ENCODE peak calls at places on chromosomes 11 and 22, in seven cellular contexts. O, L, R, B, G, Z and A are unnamed samples.

GRCh38 chr11:2995893-2996554 is 3.9 kb upstream of the NAP1L4 start:
- DNase-seq in O (no peak), L (no peak), R (no peak), B (no peak), G (no peak), Z (no peak), A (no peak)

GRCh38 chr11:73275381-73275750 is 3.2 kb downstream of the P2RY6 start:
- DNase-seq in O (no peak), L (no peak), R (no peak), B (no peak), G (no peak), Z (no peak), A (no peak)

GRCh38 chr22:42399315-42400271 is 32.6 kb downstream of the NFAM1 start:
- DNase-seq in O (no peak), L (no peak), R (no peak), B (no peak), G (no peak), Z (peak; percentile 78), A (no peak)

GRCh38 chr11:7490535-7490934 is 5.2 kb downstream of the OLFML1 start:
- DNase-seq in O (no peak), L (no peak), R (no peak), B (no peak), G (no peak), Z (no peak), A (no peak)

GRCh38 chr22:22480940-22481339 is 27.6 kb downstream of the ZNF280B start:
- DNase-seq in O (no peak), L (no peak), R (no peak), B (no peak), G (peak; percentile 65), Z (no peak), A (no peak)

GRCh38 chr11:99693941-99694492 is 673.3 kb downstream of the CNTN5 start:
- DNase-seq in O (no peak), L (no peak), R (peak; percentile 94), B (no peak), G (peak; percentile 3), Z (no peak), A (no peak)

GRCh38 chr22:19620742-19621371 is 93.4 kb upstream of the SEPTIN5 start:
- DNase-seq in O (no peak), L (no peak), R (no peak), B (no peak), G (no peak), Z (no peak), A (peak; percentile 88)

GRCh38 chr11:68036717-68037239 is 2.0 kb upstream of the TCIRG1 start:
- DNase-seq in O (no peak), L (no peak), R (no peak), B (no peak), G (no peak), Z (no peak), A (no peak)

GRCh38 chr22:40240671-40241070 is 62.9 kb downstream of the TNRC6B start:
- DNase-seq in O (no peak), L (no peak), R (no peak), B (no peak), G (no peak), Z (no peak), A (no peak)

GRCh38 chr11:35621620-35622019 is 3.4 kb downstream of the FJX1 start:
- DNase-seq in O (no peak), L (no peak), R (no peak), B (no peak), G (no peak), Z (no peak), A (no peak)

GRCh38 chr11:13947379-13947778 is 15.1 kb upstream of the SPON1 start:
- DNase-seq in O (no peak), L (no peak), R (no peak), B (no peak), G (no peak), Z (no peak), A (no peak)

GRCh38 chr11:2271077-2271326 is 614 bp upstream of the ASCL2 start:
- DNase-seq in O (no peak), L (no peak), R (no peak), B (no peak), G (no peak), Z (no peak), A (no peak)

GRCh38 chr11:71228961-71229360 is 23.4 kb downstream of the SHANK2 start:
- DNase-seq in O (no peak), L (no peak), R (no peak), B (no peak), G (no peak), Z (no peak), A (no peak)

GRCh38 chr22:31926969-31927368 is 17.4 kb upstream of the YWHAH start:
- DNase-seq in O (no peak), L (no peak), R (no peak), B (no peak), G (no peak), Z (no peak), A (no peak)

GRCh38 chr11:15159085-15159484 is 44.4 kb downstream of the INSC start:
- DNase-seq in O (no peak), L (no peak), R (peak; percentile 49), B (peak; percentile 28), G (no peak), Z (peak; percentile 2), A (no peak)

GRCh38 chr22:29750559-29750958 is 16.2 kb downstream of the ZMAT5 start:
- DNase-seq in O (no peak), L (no peak), R (no peak), B (no peak), G (no peak), Z (no peak), A (no peak)

GRCh38 chr11:12063251-12063650 is 47.1 kb upstream of the MICAL2 start:
- DNase-seq in O (no peak), L (no peak), R (no peak), B (no peak), G (no peak), Z (no peak), A (no peak)

GRCh38 chr22:20009582-20010306 is 6.9 kb downstream of the ARVCF start:
- DNase-seq in O (no peak), L (no peak), R (no peak), B (no peak), G (no peak), Z (peak; percentile 77), A (no peak)

GRCh38 chr11:69645801-69646492 is 5.0 kb downstream of the CCND1 start:
- DNase-seq in O (no peak), L (no peak), R (no peak), B (no peak), G (no peak), Z (no peak), A (no peak)

GRCh38 chr11:129374993-129375721 is 491 bp upstream of the BARX2 start:
- DNase-seq in O (no peak), L (no peak), R (no peak), B (no peak), G (no peak), Z (no peak), A (peak; percentile 9)

GRCh38 chr11:86891020-86891419 is 64.2 kb downstream of the FZD4 start:
- DNase-seq in O (no peak), L (no peak), R (no peak), B (no peak), G (no peak), Z (no peak), A (no peak)

GRCh38 chr22:18968011-18968749 is 32.1 kb upstream of the PRODH start:
- DNase-seq in O (no peak), L (no peak), R (peak; percentile 15), B (no peak), G (no peak), Z (peak; percentile 82), A (no peak)

GRCh38 chr11:69683764-69684333 is 8.7 kb upstream of the LTO1 start:
- DNase-seq in O (no peak), L (no peak), R (no peak), B (no peak), G (peak; percentile 80), Z (peak; percentile 54), A (no peak)

GRCh38 chr11:114307524-114308203 is 11.5 kb downstream of the NNMT start:
- DNase-seq in O (no peak), L (no peak), R (peak; percentile 59), B (no peak), G (peak; percentile 23), Z (peak; percentile 65), A (peak; percentile 91)
- H2AFZ ChIP-seq in O (no peak overlapping the region), L (no peak overlapping the region), R (no peak overlapping the region), B (no peak overlapping the region), G (no peak overlapping the region), Z (peak overlapping the region; percentile 37), A (no peak overlapping the region)

DNA sequence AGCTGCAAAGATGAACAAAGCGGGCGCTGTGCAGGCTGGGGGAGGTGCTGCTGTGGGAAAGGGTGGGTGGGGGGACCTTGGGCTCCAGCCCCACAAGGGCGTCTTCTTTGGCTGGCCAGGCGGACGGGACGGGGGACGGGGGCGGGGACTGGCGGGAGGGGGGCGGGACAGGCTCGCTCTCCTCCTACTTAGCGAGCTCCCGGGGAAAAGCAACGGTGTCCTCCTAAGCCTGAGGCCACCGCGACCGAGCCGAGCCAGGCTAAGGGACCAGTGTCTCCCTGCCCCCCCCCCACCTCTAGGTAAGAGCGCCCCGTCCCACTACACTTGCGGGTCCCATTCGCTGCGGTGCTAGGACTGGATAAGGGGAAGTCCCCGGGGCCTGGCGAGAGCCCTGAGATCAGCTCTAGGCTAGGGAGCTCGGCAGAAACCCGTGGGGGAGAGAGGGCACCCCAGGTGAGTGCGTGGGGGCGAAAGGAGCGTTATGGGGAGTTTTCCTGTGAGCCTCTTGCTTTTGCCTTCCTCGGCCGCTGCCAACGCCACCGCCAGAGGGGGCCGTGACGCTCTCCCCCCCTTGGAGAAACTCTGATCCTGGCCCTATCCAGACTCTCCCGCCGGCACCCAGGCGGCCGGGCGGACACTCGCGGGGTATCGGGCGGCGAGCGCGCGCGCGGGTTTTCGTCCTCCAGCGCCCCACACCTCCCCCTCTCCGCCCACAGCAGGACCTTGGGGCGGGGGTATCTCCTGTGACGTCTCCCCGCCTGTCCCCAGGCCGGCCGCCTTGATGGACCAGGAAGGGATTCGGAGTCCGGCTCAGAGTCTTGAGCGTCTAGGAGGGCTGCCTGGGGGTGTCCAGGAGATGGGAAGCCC is at the start of gene PHLDB1:
- DNase-seq in O (no peak), L (no peak), R (peak; percentile 67), B (no peak), G (peak; percentile 45), Z (peak; percentile 84), A (peak; percentile 70)
- TF ChIP-seq POLR2A in O (no peak), L (no peak), R (peak; percentile 88), B (peak; percentile 33), G (no peak), Z (peak; percentile 57), A (peak; percentile 58)

DNA sequence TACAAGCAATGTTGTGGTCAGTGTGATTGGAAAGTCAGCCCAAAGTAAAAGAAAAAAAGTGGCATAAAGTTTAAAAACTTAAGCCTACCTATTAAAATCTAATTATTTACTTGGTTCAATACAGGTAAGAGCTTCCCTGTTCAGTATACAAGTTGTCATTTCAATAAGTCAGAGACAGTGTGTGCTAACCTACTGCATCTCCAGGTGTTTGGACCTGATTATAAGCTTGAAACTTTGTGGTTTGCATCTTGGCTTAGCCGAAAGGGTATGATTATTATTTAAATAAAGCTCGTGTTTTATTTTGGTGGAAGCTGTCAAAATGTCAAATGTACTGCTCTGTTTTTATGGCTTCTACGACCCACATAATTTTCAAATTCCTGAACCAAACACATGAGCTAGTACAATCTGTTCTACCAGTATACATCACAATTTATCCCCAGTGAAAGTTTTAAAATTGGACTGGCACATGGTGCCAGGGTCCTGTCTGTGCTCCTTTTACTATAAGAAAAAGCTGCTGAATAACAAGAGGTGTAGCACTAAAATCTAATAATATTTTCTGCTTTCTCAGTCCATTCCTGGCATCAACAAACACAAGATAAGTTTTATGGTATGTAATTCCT is 103.9 kb upstream of the ANO3 start:
- DNase-seq in O (no peak), L (no peak), R (no peak), B (no peak), G (no peak), Z (no peak), A (no peak)
- H2AFZ ChIP-seq in O (no peak overlapping the region), L (no peak overlapping the region), R (no peak overlapping the region), B (no peak overlapping the region), G (no peak overlapping the region), Z (no peak overlapping the region), A (peak overlapping the region; percentile 9)

GRCh38 chr11:16924826-16925494 is 89.3 kb downstream of the PLEKHA7 start:
- DNase-seq in O (no peak), L (no peak), R (no peak), B (peak; percentile 78), G (peak; percentile 78), Z (no peak), A (no peak)
- TF ChIP-seq POLR2A in O (no peak), L (no peak), R (no peak), B (no peak), G (no peak), Z (no peak), A (no peak)